ENCODE peak calls at places on chromosomes 4 and X, in six cellular contexts. R is NK-92 treated with Interleukin-12 subunit alpha and Interleukin-12 subunit beta, amount 100 ng/mL, for 24 hours; J is activated naive CD8-positive, alpha-beta T cell treated with anti-CD3 and anti-CD28 coated beads, Interleukin-2, amount 10 ng/mL, durations not matched to agents 7 days and 5 days; U is NT2/D1; L is T follicular helper cell; E is CD8-positive, alpha-beta memory T cell. T is an unnamed sample.

GRCh38 chrX:32533848-32534247 is 677.5 kb downstream of the DMD start:
- DNase-seq in E (no peak), R (no peak), L (no peak), U (no peak), J (no peak), T (no peak)

GRCh38 chrX:131801066-131801465 is 222.0 kb upstream of the STK26 start:
- DNase-seq in E (no peak), L (no peak), R (no peak), J (no peak), U (no peak), T (peak)

GRCh38 chrX:110081740-110082139 is 78.8 kb downstream of the TMEM164 start:
- DNase-seq in R (no peak), U (no peak), L (no peak), E (no peak), J (no peak), T (no peak)

GRCh38 chrX:10726647-10727046 is 106.3 kb upstream of the MID1 start:
- DNase-seq in U (no peak), R (no peak), J (no peak), L (no peak), E (no peak), T (peak)

GRCh38 chrX:12978205-12979010 is 3.5 kb downstream of the TMSB4X start:
- DNase-seq in E (peak), J (no peak), U (no peak), R (peak), L (peak), T (no peak)

GRCh38 chr4:14184767-14185166 is 557.2 kb upstream of the BOD1L1 start:
- DNase-seq in R (no peak), E (no peak), J (no peak), L (no peak), U (no peak), T (no peak)

GRCh38 chr4:126748736-126749135 is 884.0 kb upstream of the INTU start:
- DNase-seq in E (no peak), R (no peak), L (no peak), U (no peak), J (no peak), T (no peak)

GRCh38 chr4:24912252-24913098 is at the start of gene CCDC149:
- DNase-seq in L (no peak), E (no peak), J (no peak), R (no peak), U (peak), T (peak)

GRCh38 chr4:187711586-187711985 is 284.0 kb upstream of the ZFP42 start:
- DNase-seq in R (no peak), U (no peak), E (no peak), L (no peak), J (no peak), T (no peak)

GRCh38 chr4:17544205-17544604 is 29.2 kb downstream of the CLRN2 start:
- DNase-seq in J (no peak), E (no peak), R (no peak), L (no peak), U (peak), T (peak)

GRCh38 chrX:40154853-40155616 is 57.3 kb upstream of the BCOR start:
- DNase-seq in R (no peak), L (no peak), U (no peak), E (no peak), J (no peak), T (peak)

GRCh38 chr4:5238106-5238505 is 186.8 kb downstream of the STK32B start:
- DNase-seq in E (no peak), R (no peak), U (no peak), J (no peak), L (no peak), T (no peak)

GRCh38 chrX:105972690-105973386 is 65.7 kb downstream of the SERPINA7 start:
- DNase-seq in L (no peak), J (no peak), E (no peak), R (no peak), U (no peak), T (no peak)

GRCh38 chr4:3016839-3017410 is 53.6 kb downstream of the GRK4 start:
- DNase-seq in U (no peak), E (no peak), J (no peak), L (no peak), R (no peak), T (no peak)

GRCh38 chrX:46882266-46882665 is 30.0 kb upstream of the JADE3 start:
- DNase-seq in E (no peak), U (peak), R (no peak), L (no peak), J (no peak), T (no peak)

GRCh38 chr4:87811977-87812376 is 12.6 kb downstream of the IBSP start:
- DNase-seq in J (no peak), U (no peak), L (no peak), E (no peak), R (no peak), T (no peak)

GRCh38 chr4:10079256-10079655 is 37.3 kb downstream of the WDR1 start:
- DNase-seq in L (no peak), U (no peak), R (no peak), E (no peak), J (no peak), T (no peak)

GRCh38 chr4:41346306-41347061 is 89.8 kb downstream of the UCHL1 start:
- DNase-seq in E (no peak), L (no peak), J (no peak), U (no peak), R (no peak), T (no peak)

GRCh38 chr4:113979157-113979972 is at the start of gene ARSJ:
- DNase-seq in U (no peak), L (no peak), J (peak), R (no peak), E (no peak), T (no peak)

GRCh38 chrX:112642349-112642748 is 37.4 kb downstream of the LHFPL1 start:
- DNase-seq in U (peak), E (no peak), L (no peak), R (no peak), J (no peak), T (peak)

GRCh38 chr4:54230479-54231418 is 1.7 kb downstream of the PDGFRA start:
- DNase-seq in J (peak), E (no peak), R (no peak), L (no peak), U (no peak), T (no peak)

GRCh38 chrX:120769576-120770341 is 105.9 kb downstream of the CT47B1 start:
- DNase-seq in J (no peak), E (no peak), R (no peak), U (peak), L (no peak), T (peak)

GRCh38 chr4:74947798-74948197 is 14.9 kb downstream of the PARM1 start:
- DNase-seq in E (no peak), J (no peak), U (no peak), L (no peak), R (no peak), T (no peak)

GRCh38 chr4:10565166-10565780 is 108.0 kb upstream of the ZNF518B start:
- DNase-seq in U (no peak), L (no peak), R (no peak), J (no peak), E (no peak), T (no peak)

GRCh38 chrX:36963852-36964251 is 44.3 kb upstream of the FAM47C start:
- DNase-seq in R (no peak), U (no peak), E (no peak), L (no peak), J (no peak), T (no peak)